ENCODE peak calls at places on chromosomes 16 and 17, in seven cellular contexts. L is heart left ventricle, S is upper lobe of left lung, H is HCT116, P is right lobe of liver, E is IMR-90, Z is body of pancreas. N is an unnamed sample.
A peak's percentile ranks its signal among the peaks of the same experiment; 100 is the strongest.

GRCh38 chr17:1447061-1447460 is 9.0 kb downstream of the CRK start:
- ATAC-seq in Z (no peak), E (no peak), H (no peak), L (peak; percentile 32), P (peak; percentile 52), S (no peak), N (peak; percentile 34)

GRCh38 chr17:42154514-42154883 is 290 bp downstream of the RAB5C start:
- ATAC-seq in P (no peak), H (peak; percentile 3), Z (no peak), S (no peak), E (peak; percentile 6), L (no peak), N (no peak)

GRCh38 chr17:17819561-17819995 is 17.2 kb downstream of the SREBF1 start:
- ATAC-seq in Z (no peak), P (peak; percentile 37), E (peak; percentile 16), H (peak; percentile 43), L (peak; percentile 17), S (no peak), N (no peak)

GRCh38 chr17:34252138-34252889 is 2.8 kb upstream of the CCL2 start:
- ATAC-seq in S (peak; percentile 77), E (peak; percentile 24), P (peak; percentile 88), H (no peak), Z (peak; percentile 79), L (peak; percentile 82), N (peak; percentile 88)

GRCh38 chr17:10171581-10171981 is 26.8 kb downstream of the GAS7 start:
- ATAC-seq in E (peak; percentile 51), H (no peak), S (no peak), L (peak; percentile 28), Z (no peak), P (peak; percentile 46), N (no peak)

GRCh38 chr17:74491645-74492044 is 25.2 kb downstream of the CD300A start:
- ATAC-seq in Z (no peak), S (peak; percentile 43), E (no peak), L (no peak), P (peak; percentile 58), H (no peak), N (no peak)

GRCh38 chr17:10025976-10026785 is 121.1 kb upstream of the RCVRN start:
- ATAC-seq in L (no peak), P (no peak), S (no peak), H (no peak), Z (no peak), E (no peak), N (no peak)

GRCh38 chr17:42819939-42820535 is 4.0 kb downstream of the BECN1 start:
- ATAC-seq in E (no peak), L (no peak), H (no peak), P (no peak), S (no peak), Z (no peak), N (no peak)

GRCh38 chr16:30876867-30877266 is 17.0 kb downstream of the BCL7C start:
- ATAC-seq in L (no peak), P (no peak), H (peak; percentile 23), Z (no peak), S (no peak), E (no peak), N (no peak)

GRCh38 chr17:82129095-82129494 is 31.1 kb upstream of the FASN start:
- ATAC-seq in H (peak; percentile 67), S (no peak), P (no peak), E (no peak), L (no peak), Z (no peak), N (no peak)

GRCh38 chr16:28106467-28106866 is 43.0 kb upstream of the GSG1L start:
- ATAC-seq in P (no peak), H (no peak), S (no peak), Z (no peak), E (no peak), L (no peak), N (no peak)
- H3K27ac ChIP-seq in P (no peak overlapping the region), H (no peak overlapping the region), S (no peak overlapping the region), Z (no peak overlapping the region), E (no peak overlapping the region), L (no peak overlapping the region), N (no peak overlapping the region)

GRCh38 chr16:52611817-52612673 is 65.1 kb upstream of the TOX3 start:
- ATAC-seq in H (no peak), P (peak; percentile 97), Z (peak; percentile 88), L (no peak), S (no peak), E (no peak), N (no peak)
- TF ChIP-seq POLR2A in H (no peak), P (peak; percentile 78), Z (no peak), L (no peak), S (no peak), E (no peak), N (no peak)

GRCh38 chr16:74950511-74950910 is 34.4 kb downstream of the WDR59 start:
- ATAC-seq in L (no peak), P (no peak), E (no peak), Z (no peak), S (no peak), H (no peak), N (no peak)
- H3K27ac ChIP-seq in L (no peak overlapping the region), P (no peak overlapping the region), E (no peak overlapping the region), Z (no peak overlapping the region), S (no peak overlapping the region), H (no peak overlapping the region), N (no peak overlapping the region)

DNA sequence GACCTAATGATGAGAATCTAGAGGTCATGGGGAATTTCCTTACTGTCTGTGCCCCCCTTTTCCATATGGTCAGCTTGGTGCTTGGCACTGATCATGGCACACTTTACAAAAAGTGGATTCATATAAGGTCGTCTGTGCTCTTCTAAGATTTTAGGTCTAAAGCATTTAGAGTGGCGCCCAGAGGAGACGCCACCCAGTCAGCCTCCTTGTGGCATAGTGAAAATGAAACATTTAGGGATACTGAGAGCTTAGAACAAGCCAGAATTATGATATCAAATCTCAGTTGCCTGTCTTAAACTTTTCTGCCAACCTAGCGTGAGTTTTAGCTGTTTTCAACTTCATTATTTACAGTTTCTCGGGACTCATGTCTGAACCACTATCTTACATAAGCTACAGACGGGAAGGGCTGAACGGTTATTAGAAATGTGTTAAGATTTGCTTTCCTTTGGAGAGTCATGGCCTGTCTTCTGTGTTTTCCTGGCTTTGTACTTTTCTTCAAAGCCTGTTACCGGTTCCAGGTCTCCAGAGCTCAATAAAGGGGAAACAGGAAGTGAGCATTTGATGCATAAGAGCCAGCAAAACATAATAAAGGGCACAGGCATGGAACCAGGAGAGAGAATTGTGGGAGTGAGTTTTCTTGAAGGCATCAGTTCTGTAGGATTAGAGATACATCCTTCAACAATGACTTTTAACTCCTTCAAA is 13.7 kb downstream of the ZNRF1 start:
- ATAC-seq in H (peak; percentile 15), S (peak; percentile 19), L (peak; percentile 41), E (no peak), P (no peak), Z (no peak), N (peak; percentile 40)
- TF ChIP-seq POLR2A in H (no peak), S (no peak), L (no peak), E (no peak), P (no peak), Z (no peak), N (no peak)

GRCh38 chr17:59853168-59853918 is 39.4 kb downstream of the TUBD1 start:
- ATAC-seq in E (peak; percentile 30), H (peak; percentile 91), L (peak; percentile 32), Z (peak; percentile 76), P (no peak), S (peak; percentile 70), N (peak; percentile 27)
- H3K27ac ChIP-seq in E (peak overlapping the region; percentile 73), H (peak overlapping the region; percentile 53), L (no peak overlapping the region), Z (peak overlapping the region; percentile 70), P (no peak overlapping the region), S (peak overlapping the region; percentile 73), N (no peak overlapping the region)

GRCh38 chr16:82835487-82836160 is 208.9 kb downstream of the CDH13 start:
- ATAC-seq in P (no peak), S (no peak), E (no peak), L (no peak), H (no peak), Z (no peak), N (no peak)
- TF ChIP-seq POLR2A in P (no peak), S (no peak), E (no peak), L (no peak), H (no peak), Z (no peak), N (no peak)

DNA sequence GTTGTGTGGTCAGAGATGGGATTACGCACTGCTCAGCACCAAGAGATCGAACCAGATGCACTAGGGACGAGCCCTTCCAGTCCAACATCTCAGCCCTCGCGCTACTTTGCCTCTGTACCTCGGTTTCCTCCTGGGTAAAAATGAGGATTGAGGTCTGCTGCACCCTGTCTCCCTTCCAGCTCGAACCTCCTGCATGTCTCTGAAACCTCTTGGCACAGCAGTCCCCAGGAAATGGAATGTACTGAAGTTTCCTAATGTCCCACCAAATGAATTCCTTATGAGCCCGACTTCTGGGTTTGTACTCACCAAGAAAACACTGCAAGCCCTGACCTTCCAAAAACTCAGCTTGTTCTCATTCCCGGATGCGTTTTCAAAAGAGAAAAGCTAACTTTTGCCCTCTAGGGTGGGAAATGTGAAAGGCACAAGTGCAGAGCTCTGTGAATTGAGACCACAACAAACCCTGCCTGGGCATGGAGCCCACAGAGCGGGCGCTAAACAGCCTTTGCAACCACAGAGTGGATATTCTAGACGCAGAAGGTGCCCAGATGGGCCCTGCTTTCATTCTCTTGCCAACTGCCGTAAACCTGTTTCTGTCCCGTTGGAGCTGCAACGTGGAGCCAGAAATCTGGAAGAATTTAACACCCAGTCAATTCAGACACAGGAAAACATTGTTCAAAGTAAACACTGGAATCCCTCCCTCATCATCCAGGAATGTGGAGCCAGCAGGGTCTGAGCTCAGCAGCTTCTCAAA is 10.3 kb downstream of the CDRT4 start:
- ATAC-seq in P (no peak), Z (peak; percentile 71), S (peak; percentile 55), H (no peak), L (peak; percentile 72), E (peak; percentile 76), N (peak; percentile 87)
- H3K27ac ChIP-seq in P (no peak overlapping the region), Z (peak overlapping the region; percentile 16), S (peak overlapping the region; percentile 74), H (no peak overlapping the region), L (peak overlapping the region; percentile 87), E (peak overlapping the region; percentile 66), N (peak overlapping the region; percentile 16)

GRCh38 chr17:64063766-64064224 is 43.4 kb upstream of the ICAM2 start:
- ATAC-seq in P (peak; percentile 54), Z (peak; percentile 83), L (peak; percentile 74), H (peak; percentile 97), E (peak; percentile 49), S (peak; percentile 88), N (peak; percentile 48)
- TF ChIP-seq POLR2A in P (no peak), Z (no peak), L (no peak), H (no peak), E (no peak), S (no peak), N (no peak)

DNA sequence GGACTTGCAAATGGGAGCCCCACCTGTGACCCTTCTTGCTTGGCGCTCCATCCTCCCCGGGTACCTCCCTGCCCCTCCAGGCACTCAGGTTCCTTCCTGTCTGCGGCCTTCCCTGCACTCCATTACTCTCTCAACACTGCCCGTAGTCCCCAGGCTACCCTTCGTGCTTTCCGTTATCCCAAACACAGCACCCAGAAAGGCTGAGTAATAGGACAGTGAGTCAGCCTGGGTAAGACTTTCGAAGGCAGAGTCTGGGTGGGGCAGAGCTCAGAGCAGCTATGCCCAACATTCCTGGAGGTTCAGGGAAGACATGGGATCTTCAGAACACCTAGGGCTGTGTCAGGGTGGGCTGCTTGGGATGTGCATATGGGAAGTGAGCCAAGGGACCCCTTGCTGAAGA is 16.7 kb upstream of the C16orf74 start:
- ATAC-seq in H (peak; percentile 98), S (no peak), Z (no peak), P (no peak), L (no peak), E (peak; percentile 99), N (no peak)
- H3K27ac ChIP-seq in H (peak overlapping the region; percentile 35), S (no peak overlapping the region), Z (no peak overlapping the region), P (no peak overlapping the region), L (no peak overlapping the region), E (peak overlapping the region; percentile 71), N (no peak overlapping the region)

GRCh38 chr16:1779234-1779701 is 3.1 kb downstream of the SPSB3 start:
- ATAC-seq in Z (no peak), H (no peak), S (no peak), L (no peak), E (no peak), P (no peak), N (no peak)
- TF ChIP-seq POLR2A in Z (no peak), H (no peak), S (no peak), L (no peak), E (no peak), P (no peak), N (no peak)

N was measured in gastroesophageal sphincter.